ENCODE peak calls at places on chromosomes 1 and 21, in nine cellular contexts. H, L, W, F, X, U, G, E and Y are unnamed samples.

GRCh38 chr1:174023438-174023837 is 1.3 kb upstream of the RC3H1 start:
- DNase-seq in U (no peak), E (no peak), X (no peak), F (peak; percentile 69), G (no peak), L (peak; percentile 57), W (no peak), H (peak; percentile 98), Y (peak; percentile 88)

GRCh38 chr1:10975567-10976326 is 36.7 kb upstream of the TARDBP start:
- DNase-seq in F (peak; percentile 74), L (no peak), U (peak; percentile 75), E (no peak), X (no peak), H (peak; percentile 53), W (no peak), G (peak; percentile 93), Y (peak; percentile 49)

GRCh38 chr21:35226960-35227741 is 178.0 kb upstream of the RUNX1 start:
- DNase-seq in W (no peak), F (no peak), H (no peak), U (peak; percentile 45), E (no peak), X (no peak), L (no peak), G (no peak), Y (no peak)

GRCh38 chr1:217896490-217896889 is 265.3 kb downstream of the SPATA17 start:
- DNase-seq in F (no peak), U (no peak), H (no peak), L (no peak), X (no peak), W (no peak), E (no peak), G (no peak), Y (no peak)

GRCh38 chr1:112674440-112674985 is at the start of gene MOV10:
- DNase-seq in L (peak; percentile 70), H (peak; percentile 94), G (peak; percentile 49), X (peak; percentile 34), W (no peak), E (peak; percentile 40), U (peak; percentile 80), F (peak; percentile 71), Y (peak; percentile 70)

GRCh38 chr1:119367332-119368124 is 1.1 kb upstream of the HAO2 start:
- DNase-seq in F (no peak), W (no peak), L (no peak), H (peak; percentile 71), X (no peak), E (no peak), G (no peak), U (peak; percentile 56), Y (peak; percentile 25)

GRCh38 chr21:35024071-35024420 is 25.1 kb downstream of the RUNX1 start:
- DNase-seq in X (no peak), E (no peak), F (no peak), H (no peak), L (no peak), U (no peak), W (no peak), G (no peak), Y (no peak)

GRCh38 chr21:16535100-16535418 is 805.3 kb downstream of the USP25 start:
- DNase-seq in H (no peak), U (peak; percentile 90), L (no peak), G (no peak), E (no peak), X (no peak), F (peak; percentile 52), W (peak; percentile 48), Y (peak; percentile 98)

GRCh38 chr21:22791986-22792560 is 1793.9 kb downstream of the NCAM2 start:
- DNase-seq in X (no peak), W (no peak), L (peak; percentile 50), F (no peak), G (peak; percentile 65), E (no peak), U (peak; percentile 50), H (peak; percentile 46), Y (peak; percentile 50)

GRCh38 chr1:205410581-205411298 is 11.1 kb downstream of the LEMD1 start:
- DNase-seq in G (no peak), H (no peak), W (no peak), U (no peak), F (no peak), X (no peak), L (peak; percentile 9), E (no peak), Y (no peak)

GRCh38 chr1:102897537-102897936 is 210.8 kb downstream of the COL11A1 start:
- DNase-seq in E (no peak), H (no peak), X (no peak), U (peak; percentile 36), L (no peak), W (no peak), F (no peak), G (peak; percentile 30), Y (no peak)

GRCh38 chr1:109091196-109092193 is 931 bp downstream of the TMEM167B start:
- DNase-seq in L (no peak), U (no peak), H (no peak), X (no peak), F (peak; percentile 46), G (no peak), W (no peak), E (no peak), Y (peak; percentile 48)

GRCh38 chr1:91533625-91534024 is 33.0 kb downstream of the CDC7 start:
- DNase-seq in G (no peak), X (no peak), H (no peak), E (no peak), U (no peak), L (no peak), F (no peak), W (no peak), Y (no peak)

GRCh38 chr21:34989337-34990151 is 59.6 kb downstream of the RUNX1 start:
- DNase-seq in L (no peak), F (no peak), X (no peak), E (no peak), W (no peak), G (no peak), H (no peak), U (no peak), Y (no peak)

GRCh38 chr1:225771661-225772322 is 5.8 kb upstream of the SRP9 start:
- DNase-seq in X (no peak), E (no peak), L (no peak), U (no peak), G (no peak), F (no peak), H (no peak), W (no peak), Y (no peak)

GRCh38 chr1:114152211-114153050 is 1.2 kb downstream of the SYT6 start:
- DNase-seq in W (no peak), G (peak; percentile 12), L (no peak), X (no peak), E (no peak), U (peak; percentile 57), H (peak; percentile 43), F (no peak), Y (no peak)

GRCh38 chr21:21614966-21615365 is 616.8 kb downstream of the NCAM2 start:
- DNase-seq in X (no peak), F (no peak), U (no peak), L (no peak), G (no peak), H (no peak), W (no peak), E (no peak), Y (no peak)

GRCh38 chr1:68188060-68188538 is 44.2 kb downstream of the WLS start:
- DNase-seq in F (no peak), E (no peak), H (no peak), W (no peak), X (no peak), U (no peak), G (no peak), L (no peak), Y (no peak)

GRCh38 chr1:218592688-218593087 is 247.6 kb downstream of the TGFB2 start:
- DNase-seq in X (no peak), H (peak; percentile 54), U (no peak), G (no peak), W (no peak), L (peak; percentile 5), F (no peak), E (no peak), Y (no peak)

GRCh38 chr21:44294391-44295162 is 5.3 kb upstream of the PFKL start:
- DNase-seq in U (no peak), E (no peak), X (no peak), W (no peak), H (no peak), G (no peak), L (no peak), F (no peak), Y (no peak)